ENCODE peak calls at places on chromosomes 3 and 15, in seven cellular contexts. U is activated T-helper 1 cell treated with anti-CD3 and anti-CD28 coated beads, Interleukin-12 subunit alpha, Interleukin-12 subunit beta, Interleukin-2, Interleukin-4 antibody, amounts not matched to agents 30 ng/mL and 10 ng/mL and 1 ng/mL, durations not matched to agents 14 hours and 24 hours and 36 hours; O is NCI-H2081; Q is tibial artery; F is non-pigmented ciliary epithelial cell; G is T-helper 1 cell; Z is SK-N-SH. I is an unnamed sample.
A peak's percentile ranks its signal among the peaks of the same experiment; 100 is the strongest.

GRCh38 chr3:46393011-46393410 is 13.9 kb downstream of the CCR5AS start:
- DNase-seq in U (no peak), Z (no peak), F (no peak), G (no peak), Q (no peak), O (no peak), I (no peak)

GRCh38 chr3:141963301-141963700 is 86.9 kb downstream of the ATP1B3 start:
- DNase-seq in F (no peak), Z (no peak), U (no peak), Q (no peak), O (no peak), G (no peak), I (no peak)

GRCh38 chr3:39346785-39347585 is 17.5 kb downstream of the CCR8 start:
- DNase-seq in O (no peak), G (no peak), U (no peak), Q (no peak), F (no peak), Z (no peak), I (no peak)

GRCh38 chr15:34810455-34811146 is 15.3 kb upstream of the ACTC1 start:
- DNase-seq in O (no peak), F (peak; percentile 97), U (no peak), Z (no peak), G (no peak), Q (no peak), I (no peak)

GRCh38 chr3:58570851-58571250 is 6.3 kb downstream of the FAM107A start:
- DNase-seq in Q (no peak), U (no peak), F (no peak), O (no peak), G (no peak), Z (no peak), I (no peak)

GRCh38 chr3:21436846-21437245 is 314.2 kb downstream of the ZNF385D start:
- DNase-seq in Z (no peak), O (peak; percentile 9), F (no peak), G (no peak), Q (no peak), U (no peak), I (no peak)

GRCh38 chr15:95247068-95247984 is 1016.0 kb downstream of the MCTP2 start:
- DNase-seq in U (no peak), Q (no peak), F (peak; percentile 96), Z (no peak), G (no peak), O (no peak), I (no peak)

GRCh38 chr3:5768546-5768945 is 581.0 kb downstream of the EDEM1 start:
- DNase-seq in U (no peak), Z (no peak), F (no peak), O (no peak), G (no peak), Q (no peak), I (peak; percentile 54)

GRCh38 chr15:79887517-79887916 is 9.3 kb downstream of the MTHFS start:
- DNase-seq in O (no peak), U (no peak), G (no peak), Z (no peak), F (no peak), Q (no peak), I (no peak)

GRCh38 chr15:69305933-69306568 is 7.3 kb downstream of the PAQR5 start:
- DNase-seq in Z (no peak), U (no peak), F (no peak), O (no peak), Q (no peak), G (no peak), I (no peak)

GRCh38 chr3:107063351-107063750 is 313.9 kb upstream of the CCDC54 start:
- DNase-seq in Q (no peak), G (no peak), O (no peak), Z (no peak), F (no peak), U (no peak), I (no peak)